ENCODE peak calls at places on chromosomes 3 and 15, in five cellular contexts. G is OCI-LY7, B is endothelial cell of umbilical vein, K is mammary epithelial cell, Z is fibroblast of lung. J is an unnamed sample.

GRCh38 chr3:21893250-21893649 is 142.2 kb upstream of the ZNF385D start:
- DNase-seq in G (no peak), B (no peak), K (no peak), Z (peak; percentile 68), J (peak; percentile 65)

GRCh38 chr15:55319537-55320325 is 709 bp downstream of the PIGB start:
- DNase-seq in G (peak; percentile 71), B (no peak), K (peak; percentile 24), Z (peak; percentile 32), J (peak; percentile 28)

GRCh38 chr3:143464850-143465249 is 345.3 kb downstream of the CHST2 start:
- DNase-seq in G (no peak), B (no peak), K (no peak), Z (no peak), J (no peak)

GRCh38 chr15:71508081-71508682 is 302.2 kb upstream of the NR2E3 start:
- DNase-seq in G (no peak), B (no peak), K (peak; percentile 81), Z (no peak), J (no peak)

GRCh38 chr15:70324001-70324974 is 226.6 kb upstream of the TLE3 start:
- DNase-seq in G (no peak), B (no peak), K (peak; percentile 80), Z (peak; percentile 43), J (peak; percentile 94)

GRCh38 chr3:184345678-184346144 is 8.3 kb downstream of the FAM131A start:
- DNase-seq in G (peak; percentile 44), B (peak; percentile 44), K (peak; percentile 72), Z (peak; percentile 49), J (peak; percentile 86)

GRCh38 chr3:192571197-192571791 is 156.0 kb downstream of the FGF12 start:
- DNase-seq in G (no peak), B (peak; percentile 72), K (peak; percentile 48), Z (peak; percentile 63), J (peak; percentile 70)

GRCh38 chr3:133040696-133041523 is 2.7 kb downstream of the TMEM108 start:
- DNase-seq in G (peak; percentile 62), B (peak; percentile 64), K (peak; percentile 44), Z (peak; percentile 58), J (peak; percentile 77)

GRCh38 chr3:142498397-142499180 is 50.8 kb upstream of the XRN1 start:
- DNase-seq in G (no peak), B (no peak), K (peak; percentile 66), Z (peak; percentile 37), J (no peak)

GRCh38 chr3:154243353-154243752 is 80.9 kb downstream of the DHX36 start:
- DNase-seq in G (no peak), B (peak; percentile 18), K (peak; percentile 49), Z (peak; percentile 70), J (peak; percentile 21)

GRCh38 chr3:8773941-8774542 is 4.6 kb upstream of the OXTR start:
- DNase-seq in G (no peak), B (no peak), K (no peak), Z (no peak), J (no peak)

GRCh38 chr3:120855665-120856437 is 52.2 kb upstream of the STXBP5L start:
- DNase-seq in G (no peak), B (no peak), K (peak; percentile 37), Z (peak; percentile 97), J (peak; percentile 82)

GRCh38 chr3:127233371-127233770 is 40.4 kb downstream of the PRR23E start:
- DNase-seq in G (peak; percentile 7), B (no peak), K (peak; percentile 23), Z (no peak), J (peak; percentile 41)

GRCh38 chr3:4906107-4906621 is 73.1 kb upstream of the BHLHE40 start:
- DNase-seq in G (no peak), B (no peak), K (peak; percentile 98), Z (peak; percentile 86), J (peak; percentile 90)

GRCh38 chr3:14289590-14290453 is 111.2 kb downstream of the LSM3 start:
- DNase-seq in G (no peak), B (peak; percentile 10), K (peak; percentile 38), Z (peak; percentile 94), J (peak; percentile 62)

GRCh38 chr15:57328479-57329250 is 47.6 kb upstream of the CGNL1 start:
- DNase-seq in G (no peak), B (no peak), K (no peak), Z (no peak), J (no peak)
- H3K27ac ChIP-seq in G (no peak overlapping the region), B (no peak overlapping the region), K (no peak overlapping the region), Z (peak overlapping the region; percentile 52), J (no peak overlapping the region)

DNA sequence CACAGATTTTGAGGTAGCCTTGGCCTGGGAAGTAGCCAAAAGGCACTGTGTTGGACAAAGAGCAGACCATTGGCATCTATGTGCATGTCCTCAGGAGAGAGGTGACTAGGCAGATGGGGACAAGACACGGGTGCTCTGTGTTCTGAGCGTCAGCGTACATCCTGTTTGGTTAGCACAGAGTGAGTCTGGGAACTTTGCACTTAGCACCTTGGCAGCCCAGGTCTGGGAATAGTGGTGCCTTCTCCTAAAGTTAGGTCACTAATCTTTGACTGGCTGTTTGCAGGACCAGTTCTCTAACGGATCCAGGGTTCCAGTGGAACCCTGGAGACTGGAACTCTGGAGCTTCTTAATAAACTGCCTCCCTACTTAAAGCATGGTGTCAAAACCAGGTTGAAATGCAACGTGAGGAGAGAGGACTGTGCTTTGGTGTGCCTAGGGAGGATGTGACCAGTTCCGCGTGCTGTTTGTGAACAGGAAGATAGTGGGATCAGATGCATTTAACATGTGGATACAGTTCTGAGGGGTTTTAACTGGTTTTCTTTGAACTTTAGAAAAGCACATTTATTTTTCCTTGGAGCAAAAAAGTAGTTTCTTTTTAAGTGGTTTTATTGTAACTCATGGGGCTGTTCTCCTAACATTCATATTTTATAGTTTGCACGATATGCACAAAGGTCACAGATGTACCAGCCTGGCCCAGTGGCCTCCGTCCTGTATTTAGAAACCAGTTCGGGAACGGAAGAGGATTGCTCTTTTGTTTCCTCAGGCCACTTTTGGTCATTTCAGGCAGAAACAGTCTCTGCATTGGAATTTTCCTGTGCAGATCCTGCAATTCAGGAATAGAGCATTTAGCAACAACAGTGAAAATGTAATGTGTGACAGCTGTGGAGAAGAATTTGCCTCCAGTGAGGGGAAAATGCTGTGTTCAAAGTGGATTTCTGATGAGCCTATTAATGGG is 48.8 kb downstream of the ABHD2 start:
- DNase-seq in G (no peak), B (peak; percentile 46), K (no peak), Z (no peak), J (no peak)
- H3K79me2 ChIP-seq in G (no peaks in the 10 kb centered on the region), B (peaks cover 6% of the 10 kb centered on the region), K (no peaks in the 10 kb centered on the region), Z (no peaks in the 10 kb centered on the region), J (no peaks in the 10 kb centered on the region)

DNA sequence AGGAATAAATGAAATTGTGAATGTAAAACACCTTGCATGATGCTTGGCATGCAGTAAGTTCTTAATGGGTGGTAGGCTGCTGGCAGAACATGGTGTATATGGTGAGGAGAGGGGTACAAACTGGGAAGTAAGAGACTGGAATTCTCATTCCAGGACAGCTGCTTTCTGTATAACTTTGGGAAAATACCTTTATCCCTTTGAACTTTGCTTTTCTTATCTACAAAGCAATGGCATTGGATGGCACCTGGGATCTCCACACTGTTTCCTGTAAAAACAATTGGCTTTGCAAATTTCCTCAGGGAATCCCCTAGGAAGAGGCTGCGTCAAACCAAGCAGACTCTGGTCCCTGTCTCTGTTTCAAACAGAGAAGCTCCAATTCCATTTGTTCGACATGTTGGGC is 100.7 kb upstream of the SLC4A7 start:
- DNase-seq in G (no peak), B (no peak), K (no peak), Z (no peak), J (no peak)
- H3K27ac ChIP-seq in G (no peak overlapping the region), B (no peak overlapping the region), K (no peak overlapping the region), Z (no peak overlapping the region), J (no peak overlapping the region)

DNA sequence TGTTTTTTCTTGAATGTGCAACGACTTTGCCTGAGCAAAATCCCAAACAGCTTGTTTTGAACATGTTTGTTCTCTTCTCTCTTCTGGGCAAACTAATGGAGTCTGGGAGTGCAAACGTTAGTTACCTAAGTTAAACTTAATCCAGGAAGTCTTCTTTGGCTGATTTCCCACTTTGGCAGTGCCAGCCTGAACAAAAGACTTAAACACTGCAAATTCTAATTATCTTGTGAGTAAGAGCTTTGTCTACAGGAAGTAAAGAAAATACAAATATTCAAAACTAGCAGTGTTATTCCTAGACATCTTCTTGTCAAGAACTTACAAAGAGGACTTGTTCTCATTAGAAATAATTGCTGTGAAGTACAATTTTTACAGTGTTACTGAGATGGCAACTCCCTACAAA is 16.7 kb upstream of the DENND6A start:
- DNase-seq in G (no peak), B (peak; percentile 69), K (peak; percentile 66), Z (no peak), J (peak; percentile 77)
- H3K79me2 ChIP-seq in G (no peaks in the 10 kb centered on the region), B (no peaks in the 10 kb centered on the region), K (no peaks in the 10 kb centered on the region), Z (no peaks in the 10 kb centered on the region), J (no peaks in the 10 kb centered on the region)

GRCh38 chr15:40785814-40786213 is 16.0 kb downstream of the C15orf62 start:
- DNase-seq in G (no peak), B (no peak), K (no peak), Z (no peak), J (peak; percentile 87)
- H3K27ac ChIP-seq in G (no peak overlapping the region), B (no peak overlapping the region), K (no peak overlapping the region), Z (no peak overlapping the region), J (peak overlapping the region; percentile 94)

DNA sequence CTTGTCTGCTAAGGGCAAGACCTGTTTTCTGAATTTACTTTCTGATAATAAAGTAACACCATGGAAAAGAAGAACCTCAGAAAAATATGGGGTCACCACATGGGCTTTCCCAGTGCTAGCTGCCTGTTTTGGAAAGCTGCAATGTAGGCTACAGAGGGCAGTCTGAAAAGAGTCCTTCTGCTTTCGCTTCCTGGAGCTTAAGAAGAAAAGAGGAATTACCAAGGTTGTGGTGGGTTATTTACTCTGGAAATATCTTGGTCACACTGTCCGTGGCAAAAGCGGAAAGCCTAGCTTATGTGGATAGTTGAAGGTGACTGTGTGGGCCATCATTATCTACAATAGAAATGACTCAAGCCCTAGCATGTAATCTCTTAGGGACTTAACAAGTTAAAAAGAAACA is 31.7 kb upstream of the IP6K2 start:
- DNase-seq in G (no peak), B (no peak), K (no peak), Z (no peak), J (no peak)
- H3K79me2 ChIP-seq in G (no peaks in the 10 kb centered on the region), B (no peaks in the 10 kb centered on the region), K (no peaks in the 10 kb centered on the region), Z (no peaks in the 10 kb centered on the region), J (no peaks in the 10 kb centered on the region)

J was measured in PC-3.